ENCODE peak calls at places on chromosomes 3 and 15, in nine cellular contexts. N, M, G, Q, A, Y, J, F and H are unnamed samples. For H3K36me3, the result is how much of the 10 kb centered on the place peaks cover.

GRCh38 chr15:66323312-66323928 is 30.1 kb downstream of the DIS3L start:
- DNase-seq in N (no peak), M (no peak), G (no peak), Q (no peak), A (no peak), Y (no peak), J (no peak), F (peak), H (no peak)

GRCh38 chr15:48416301-48416700 is 85.1 kb downstream of the DUT start:
- DNase-seq in N (no peak), M (no peak), G (no peak), Q (no peak), A (no peak), Y (no peak), J (peak), F (no peak), H (no peak)

GRCh38 chr3:177652556-177653290 is 455.4 kb upstream of the TBL1XR1 start:
- DNase-seq in N (no peak), M (no peak), G (no peak), Q (no peak), A (no peak), Y (no peak), J (no peak), F (no peak), H (no peak)

GRCh38 chr15:90211009-90211408 is 9.9 kb downstream of the SEMA4B start:
- DNase-seq in N (no peak), M (no peak), G (no peak), Q (no peak), A (no peak), Y (no peak), J (no peak), F (no peak), H (no peak)

GRCh38 chr3:143360244-143360643 is 240.7 kb downstream of the CHST2 start:
- DNase-seq in N (no peak), M (no peak), G (no peak), Q (no peak), A (no peak), Y (no peak), J (peak), F (no peak), H (no peak)

GRCh38 chr3:169152319-169152718 is 511.2 kb downstream of the MECOM start:
- DNase-seq in N (no peak), M (no peak), G (no peak), Q (no peak), A (no peak), Y (no peak), J (no peak), F (no peak), H (no peak)

GRCh38 chr3:61570813-61571212 is 9.4 kb downstream of the PTPRG start:
- DNase-seq in N (no peak), M (no peak), G (no peak), Q (no peak), A (no peak), Y (no peak), J (peak), F (no peak), H (no peak)

GRCh38 chr15:64089553-64090280 is 3.9 kb downstream of the CIAO2A start:
- DNase-seq in N (no peak), M (no peak), G (peak), Q (no peak), A (no peak), Y (no peak), J (no peak), F (no peak), H (no peak)

GRCh38 chr15:35279811-35280210 is 194.7 kb upstream of the NANOGP8 start:
- DNase-seq in N (no peak), M (no peak), G (no peak), Q (peak), A (no peak), Y (no peak), J (peak), F (no peak), H (no peak)

GRCh38 chr3:83233715-83234114 is 1472.3 kb upstream of the GBE1 start:
- DNase-seq in N (no peak), M (no peak), G (no peak), Q (no peak), A (no peak), Y (no peak), J (no peak), F (no peak), H (no peak)

GRCh38 chr15:42145546-42146455 is 10.6 kb downstream of the PLA2G4F start:
- DNase-seq in N (no peak), M (no peak), G (no peak), Q (no peak), A (no peak), Y (no peak), J (no peak), F (no peak), H (no peak)

DNA sequence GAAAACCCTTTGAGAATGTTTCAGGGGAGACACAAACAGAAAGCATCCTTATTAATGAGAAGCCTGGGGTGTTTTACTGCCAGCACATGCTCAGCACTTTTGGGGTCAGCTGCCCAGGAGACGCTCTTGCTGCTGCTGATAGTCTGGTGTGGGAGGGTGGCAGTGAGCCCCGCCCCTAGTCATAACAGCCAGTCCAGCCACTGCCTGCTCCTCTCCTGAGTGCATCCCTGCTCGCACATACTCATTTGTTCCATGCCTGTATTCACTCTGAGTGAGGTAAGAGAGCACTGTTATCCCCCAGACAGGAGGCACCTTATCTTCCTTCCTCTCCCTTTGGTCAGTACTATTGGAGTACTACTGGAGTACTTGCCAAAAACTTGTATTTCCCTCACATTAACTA is 101.3 kb downstream of the ETFA start:
- DNase-seq in N (no peak), M (no peak), G (no peak), Q (no peak), A (no peak), Y (no peak), J (no peak), F (no peak), H (no peak)
- H3K36me3 ChIP-seq in N (under half), M (under half), G (under half), Q (under half), A (under half), Y (half or more), J (under half), F (under half), H (half or more)

GRCh38 chr3:123102826-123103225 is 36.0 kb downstream of the PDIA5 start:
- DNase-seq in N (no peak), M (no peak), G (no peak), Q (no peak), A (peak), Y (no peak), J (no peak), F (no peak), H (no peak)
- H3K36me3 ChIP-seq in N (under half), M (under half), G (under half), Q (under half), A (under half), Y (half or more), J (under half), F (under half), H (half or more)

DNA sequence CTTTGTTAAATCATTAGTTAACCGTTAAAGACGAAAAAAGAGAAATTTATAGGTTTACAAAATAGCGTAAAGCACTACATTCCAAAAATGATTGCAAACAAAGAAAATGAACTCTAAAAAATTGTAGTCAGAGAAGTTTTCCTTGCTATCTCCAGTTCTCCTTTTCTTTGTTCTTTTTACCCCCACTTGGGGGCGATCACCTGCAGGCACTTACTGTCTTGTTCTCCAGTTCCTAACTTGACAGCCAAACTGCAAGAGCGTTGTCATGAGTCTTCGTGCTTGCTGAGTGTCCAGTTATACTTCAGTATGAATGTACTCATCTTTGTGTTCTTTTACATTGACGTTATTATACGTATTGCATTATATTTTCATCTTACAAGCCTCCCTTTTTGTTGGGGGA is 54.5 kb downstream of the CHD2 start:
- DNase-seq in N (no peak), M (no peak), G (no peak), Q (no peak), A (no peak), Y (no peak), J (no peak), F (no peak), H (no peak)
- H3K36me3 ChIP-seq in N (half or more), M (half or more), G (under half), Q (half or more), A (under half), Y (half or more), J (under half), F (under half), H (half or more)

GRCh38 chr3:189941125-189941524 is 179.6 kb downstream of the P3H2 start:
- DNase-seq in N (no peak), M (no peak), G (no peak), Q (no peak), A (no peak), Y (no peak), J (no peak), F (no peak), H (no peak)

GRCh38 chr3:189941679-189942078 is 179.0 kb downstream of the P3H2 start:
- DNase-seq in N (no peak), M (no peak), G (no peak), Q (peak), A (no peak), Y (no peak), J (peak), F (no peak), H (peak)

GRCh38 chr3:189937302-189938255 is 183.1 kb downstream of the P3H2 start:
- DNase-seq in N (peak), M (no peak), G (no peak), Q (peak), A (no peak), Y (no peak), J (peak), F (no peak), H (peak)

DNA sequence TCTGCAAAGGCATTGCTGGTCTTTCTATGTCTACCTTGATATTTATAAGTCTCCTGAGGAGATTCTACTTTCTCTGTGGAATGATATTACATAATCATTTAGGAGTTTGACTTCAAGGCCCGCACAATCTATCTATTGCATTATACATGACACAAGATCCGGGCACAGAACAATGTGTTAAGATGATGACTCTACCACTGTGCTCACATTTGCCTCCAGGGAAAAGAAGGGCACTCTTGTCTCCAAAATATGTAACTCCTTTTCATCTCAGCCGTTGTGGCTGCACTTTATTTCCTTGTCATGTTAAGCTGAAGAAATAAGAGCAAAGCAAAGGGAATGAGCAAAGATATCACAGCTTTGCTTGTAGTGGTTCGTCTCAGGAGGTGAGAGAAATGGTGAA is 184.5 kb downstream of the P3H2 start:
- DNase-seq in N (no peak), M (no peak), G (no peak), Q (no peak), A (no peak), Y (no peak), J (no peak), F (no peak), H (no peak)
- H3K36me3 ChIP-seq in N (under half), M (under half), G (under half), Q (under half), A (under half), Y (under half), J (under half), F (under half), H (under half)

DNA sequence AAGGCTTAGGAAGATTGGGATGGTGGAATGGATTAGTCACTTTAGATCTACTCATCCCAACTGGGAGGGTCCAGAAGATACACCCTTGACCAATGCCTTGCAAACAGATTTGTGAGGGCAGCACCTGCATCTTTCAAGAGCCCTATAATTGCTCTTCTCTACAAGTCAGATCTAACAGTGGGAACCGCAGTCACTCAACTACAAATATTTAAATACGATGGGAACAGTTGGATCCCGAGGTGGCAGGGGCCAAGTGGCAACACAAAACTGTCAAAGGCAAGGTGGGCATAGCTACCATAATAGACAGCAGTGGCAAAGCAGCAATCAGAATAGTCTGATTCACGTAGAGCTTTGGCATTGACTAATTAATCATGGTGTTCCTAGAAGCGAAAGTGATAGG is 152.0 kb downstream of the TBC1D5 start:
- DNase-seq in N (no peak), M (no peak), G (no peak), Q (no peak), A (no peak), Y (no peak), J (no peak), F (no peak), H (no peak)
- H3K36me3 ChIP-seq in N (under half), M (under half), G (under half), Q (under half), A (under half), Y (half or more), J (under half), F (under half), H (under half)